ENCODE peak calls at places on chromosomes 4 and X, in four cellular contexts. T is stimulated activated CD4-positive, alpha-beta T cell treated with anti-CD3 and anti-CD28 coated beads, Interleukin-15, amount 100 ng/mL, for 1 hour; J is lower leg skin; E is NAMALWA. L is an unnamed sample.

GRCh38 chr4:8837181-8837811 is 34.3 kb downstream of the HMX1 start:
- DNase-seq in E (no peak), T (no peak), J (peak), L (no peak)

GRCh38 chr4:165325732-165326512 is 1.5 kb upstream of the MSMO1 start:
- DNase-seq in J (no peak), E (peak), T (no peak), L (no peak)

GRCh38 chrX:123013141-123013540 is 170.9 kb upstream of the GRIA3 start:
- DNase-seq in T (no peak), J (no peak), E (no peak), L (no peak)

GRCh38 chr4:183563874-183564273 is 59.0 kb downstream of the ING2 start:
- DNase-seq in T (no peak), J (no peak), E (no peak), L (peak)

GRCh38 chr4:51909236-51909703 is 66.3 kb downstream of the DCUN1D4 start:
- DNase-seq in J (no peak), E (no peak), T (no peak), L (no peak)

GRCh38 chr4:79273918-79274317 is 51.9 kb downstream of the NAA11 start:
- DNase-seq in T (no peak), J (no peak), E (no peak), L (no peak)

GRCh38 chr4:147090486-147090885 is 144.8 kb upstream of the TTC29 start:
- DNase-seq in J (no peak), E (no peak), T (no peak), L (no peak)

GRCh38 chrX:17374619-17375360 is at the start of gene NHS:
- DNase-seq in E (no peak), T (no peak), J (peak), L (peak)

GRCh38 chr4:112060212-112060611 is 85.0 kb upstream of the FAM241A start:
- DNase-seq in E (peak), J (no peak), T (no peak), L (no peak)

GRCh38 chrX:54807524-54808108 is at the start of gene MAGED2:
- DNase-seq in E (peak), J (no peak), T (peak), L (peak)

GRCh38 chrX:54048413-54048812 is 4.1 kb upstream of the PHF8 start:
- DNase-seq in T (no peak), J (no peak), E (no peak), L (no peak)

GRCh38 chrX:40104649-40105015 is 6.9 kb upstream of the BCOR start:
- DNase-seq in T (no peak), E (peak), J (peak), L (no peak)

GRCh38 chr4:7031526-7032449 is 11.4 kb upstream of the TADA2B start:
- DNase-seq in E (no peak), T (no peak), J (no peak), L (no peak)

GRCh38 chrX:135256923-135257322 is 5.1 kb downstream of the ETDA start:
- DNase-seq in J (no peak), T (no peak), E (no peak), L (no peak)

GRCh38 chr4:183337349-183337748 is 15.1 kb upstream of the CLDN24 start:
- DNase-seq in E (no peak), J (no peak), T (no peak), L (no peak)

GRCh38 chrX:3697701-3698279 is 15.7 kb downstream of the PRKX start:
- DNase-seq in T (no peak), E (no peak), J (no peak), L (peak)

GRCh38 chr4:5164221-5164912 is 113.1 kb downstream of the STK32B start:
- DNase-seq in E (no peak), J (no peak), T (no peak), L (no peak)

GRCh38 chrX:70505451-70505841 is 60.8 kb downstream of the DLG3 start:
- DNase-seq in J (no peak), E (no peak), T (no peak), L (no peak)

GRCh38 chr4:103201724-103202123 is 3.6 kb upstream of the CENPE start:
- DNase-seq in J (no peak), T (no peak), E (no peak), L (no peak)

GRCh38 chr4:8381814-8382581 is 58.5 kb downstream of the ACOX3 start:
- DNase-seq in E (no peak), J (no peak), T (no peak), L (no peak)

GRCh38 chr4:140163029-140163810 is 9.2 kb upstream of the MAML3 start:
- DNase-seq in E (no peak), J (no peak), T (no peak), L (peak)

GRCh38 chrX:55008571-55009358 is 8.6 kb downstream of the APEX2 start:
- DNase-seq in J (no peak), E (no peak), T (no peak), L (no peak)

GRCh38 chrX:11374570-11374969 is 81.4 kb downstream of the AMELX start:
- DNase-seq in T (no peak), J (no peak), E (no peak), L (no peak)